ENCODE peak calls at places on chromosomes 3 and 15, in four cellular contexts. Y is cardiac muscle cell, R is left lung, M is dorsolateral prefrontal cortex. X is an unnamed sample.

GRCh38 chr3:155283092-155284056 is 10.1 kb downstream of the STRIT1 start:
- DNase-seq in Y (no peak), R (no peak), M (no peak), X (no peak)

GRCh38 chr15:55254916-55255679 is 34.5 kb downstream of the RAB27A start:
- DNase-seq in Y (no peak), R (no peak), M (no peak), X (no peak)

GRCh38 chr3:32384938-32385337 is 6.7 kb upstream of the CMTM7 start:
- DNase-seq in Y (no peak), M (no peak), R (no peak), X (no peak)

GRCh38 chr15:70111203-70112017 is 13.7 kb upstream of the TLE3 start:
- DNase-seq in M (peak; percentile 72), Y (peak; percentile 90), R (no peak), X (peak; percentile 45)

GRCh38 chr3:139117136-139117675 is 72.5 kb upstream of the PRR23C start:
- DNase-seq in M (no peak), Y (no peak), R (no peak), X (no peak)

GRCh38 chr3:187943677-187944390 is 198.6 kb upstream of the BCL6 start:
- DNase-seq in R (no peak), M (no peak), Y (no peak), X (no peak)

GRCh38 chr15:68418611-68419161 is 13.3 kb downstream of the ITGA11 start:
- DNase-seq in Y (no peak), M (no peak), R (no peak), X (peak; percentile 36)

GRCh38 chr15:99102332-99103235 is 2.3 kb upstream of the SYNM start:
- DNase-seq in Y (no peak), R (no peak), M (no peak), X (no peak)

GRCh38 chr3:198028718-198029117 is 68.7 kb downstream of the LMLN start:
- DNase-seq in M (no peak), R (no peak), Y (no peak), X (no peak)

GRCh38 chr3:183356920-183357319 is 71.5 kb downstream of the MCF2L2 start:
- DNase-seq in M (no peak), Y (no peak), R (no peak), X (no peak)

GRCh38 chr3:37627951-37628620 is 233.6 kb upstream of the CTDSPL start:
- DNase-seq in Y (no peak), R (no peak), M (no peak), X (no peak)

GRCh38 chr3:4852780-4853748 is 126.2 kb upstream of the BHLHE40 start:
- DNase-seq in Y (no peak), R (no peak), M (no peak), X (no peak)

GRCh38 chr3:53801319-53801718 is 44.9 kb downstream of the CHDH start:
- DNase-seq in M (no peak), R (no peak), Y (no peak), X (no peak)

GRCh38 chr3:46716461-46717441 is 918 bp downstream of the PRSS50 start:
- DNase-seq in M (peak; percentile 31), R (no peak), Y (no peak), X (no peak)

GRCh38 chr3:126896941-126897340 is 86.0 kb upstream of the PLXNA1 start:
- DNase-seq in Y (no peak), R (no peak), M (no peak), X (no peak)

GRCh38 chr3:173617490-173617889 is 219.9 kb downstream of the NLGN1 start:
- DNase-seq in R (peak; percentile 64), Y (peak; percentile 80), M (no peak), X (no peak)

GRCh38 chr3:67109651-67110204 is 111.6 kb downstream of the KBTBD8 start:
- DNase-seq in R (no peak), Y (peak; percentile 59), M (no peak), X (no peak)

GRCh38 chr3:98986073-98986472 is 84.6 kb upstream of the DCBLD2 start:
- DNase-seq in R (no peak), M (no peak), Y (peak; percentile 45), X (no peak)

GRCh38 chr3:88030200-88030599 is 28.6 kb downstream of the CGGBP1 start:
- DNase-seq in M (no peak), Y (no peak), R (no peak), X (no peak)

GRCh38 chr3:129723558-129724324 is 117.3 kb upstream of the PLXND1 start:
- DNase-seq in M (no peak), R (no peak), Y (peak; percentile 28), X (no peak)

GRCh38 chr15:58462547-58462946 is 30.8 kb downstream of the LIPC start:
- DNase-seq in R (peak; percentile 79), M (no peak), Y (no peak), X (no peak)

GRCh38 chr15:80768158-80768557 is 11.0 kb upstream of the CEMIP start:
- DNase-seq in M (no peak), R (no peak), Y (no peak), X (no peak)

GRCh38 chr3:16423947-16424673 is 89.4 kb downstream of the RFTN1 start:
- DNase-seq in Y (no peak), M (no peak), R (no peak), X (no peak)

GRCh38 chr15:58748787-58749531 is 548 bp downstream of the ADAM10 start:
- DNase-seq in R (peak; percentile 92), M (peak; percentile 57), Y (peak; percentile 77), X (peak; percentile 70)

GRCh38 chr3:52518723-52519444 is 14.8 kb downstream of the NT5DC2 start:
- DNase-seq in M (no peak), Y (no peak), R (peak; percentile 81), X (no peak)

GRCh38 chr15:64686130-64686735 is 89.2 kb downstream of the RBPMS2 start:
- DNase-seq in Y (peak; percentile 76), R (no peak), M (no peak), X (no peak)

GRCh38 chr15:90837052-90837621 is 31.3 kb upstream of the FURIN start:
- DNase-seq in R (no peak), M (no peak), Y (no peak), X (no peak)

GRCh38 chr15:44712108-44713005 is 1.0 kb downstream of the B2M start:
- DNase-seq in Y (no peak), M (no peak), R (peak; percentile 80), X (no peak)

GRCh38 chr15:99729920-99730319 is 3.3 kb downstream of the LYSMD4 start:
- DNase-seq in R (no peak), Y (peak; percentile 56), M (no peak), X (no peak)

GRCh38 chr3:78941587-78941986 is 826.2 kb downstream of the ROBO1 start:
- DNase-seq in M (no peak), R (no peak), Y (no peak), X (no peak)

GRCh38 chr3:75863130-75863529 is 77.8 kb upstream of the ZNF717 start:
- DNase-seq in R (no peak), M (no peak), Y (no peak), X (no peak)

GRCh38 chr15:91468861-91469260 is 368.8 kb downstream of the SV2B start:
- DNase-seq in Y (no peak), R (no peak), M (no peak), X (no peak)

GRCh38 chr15:51783967-51784366 is 32.6 kb downstream of the TMOD2 start:
- DNase-seq in M (no peak), Y (no peak), R (no peak), X (no peak)

GRCh38 chr15:43441316-43441715 is 51.6 kb downstream of the TP53BP1 start:
- DNase-seq in M (no peak), Y (no peak), R (no peak), X (no peak)

DNA sequence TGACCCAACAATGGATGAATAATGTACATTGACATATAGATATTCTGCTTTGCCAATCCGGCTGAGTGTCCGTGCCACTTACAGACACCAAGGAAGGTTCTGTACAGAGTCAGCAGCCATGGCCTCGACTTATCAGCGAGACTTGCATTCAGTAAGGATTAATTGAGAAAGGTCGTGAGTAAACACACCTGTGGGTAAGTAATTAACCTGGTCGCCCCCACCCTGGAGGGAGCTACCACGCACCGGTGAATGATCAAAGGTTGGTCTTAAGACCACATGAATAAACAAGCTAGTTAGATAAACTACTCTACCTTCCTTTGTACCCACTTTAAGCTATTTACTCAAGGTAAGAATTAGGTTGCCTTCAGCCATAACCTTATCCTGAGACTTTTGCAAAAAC is 66.5 kb upstream of the MFGE8 start:
- DNase-seq in M (no peak), R (no peak), Y (no peak), X (no peak)
- TF ChIP-seq CTCF in M (no peak), R (no peak), Y (no peak), X (no peak)

DNA sequence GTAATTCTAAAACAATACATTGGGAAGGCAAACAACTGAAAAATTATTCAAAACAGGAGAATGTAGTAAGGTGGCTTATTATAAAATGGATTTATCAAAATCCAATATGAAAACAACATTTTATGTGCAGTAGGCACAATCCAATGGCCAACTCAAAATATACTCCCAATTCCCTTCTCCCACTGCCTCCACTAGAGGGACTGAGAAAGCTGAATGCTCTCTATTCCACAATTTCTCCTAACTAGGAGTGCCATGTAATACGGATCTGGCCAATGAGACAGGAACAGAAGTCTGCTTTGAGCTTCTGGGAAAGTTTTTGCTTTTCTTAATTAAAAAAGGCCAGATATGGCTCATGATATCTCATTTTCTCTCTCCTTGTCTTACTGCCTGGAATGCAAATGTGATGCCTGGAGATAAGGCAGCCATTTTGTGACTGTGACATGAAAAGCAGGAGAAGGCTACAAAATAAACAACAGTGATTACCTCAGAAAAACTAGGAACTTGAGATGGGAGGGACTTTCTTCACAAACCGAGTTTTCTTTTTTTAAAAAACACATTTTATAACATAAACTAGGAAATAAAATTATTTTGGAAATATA is 18.8 kb upstream of the VGLL4 start:
- DNase-seq in Y (no peak), R (no peak), M (no peak), X (no peak)
- TF ChIP-seq CTCF in Y (peak; percentile 49), R (peak; percentile 14), M (no peak), X (peak; percentile 21)

GRCh38 chr3:120625199-120625598 is 29.1 kb downstream of the NDUFB4 start:
- DNase-seq in R (no peak), M (no peak), Y (no peak), X (no peak)

GRCh38 chr3:120623719-120624093 is 27.6 kb downstream of the NDUFB4 start:
- DNase-seq in M (no peak), Y (no peak), R (no peak), X (no peak)

GRCh38 chr3:120622457-120622856 is 26.3 kb downstream of the NDUFB4 start:
- DNase-seq in R (no peak), M (no peak), Y (no peak), X (no peak)

DNA sequence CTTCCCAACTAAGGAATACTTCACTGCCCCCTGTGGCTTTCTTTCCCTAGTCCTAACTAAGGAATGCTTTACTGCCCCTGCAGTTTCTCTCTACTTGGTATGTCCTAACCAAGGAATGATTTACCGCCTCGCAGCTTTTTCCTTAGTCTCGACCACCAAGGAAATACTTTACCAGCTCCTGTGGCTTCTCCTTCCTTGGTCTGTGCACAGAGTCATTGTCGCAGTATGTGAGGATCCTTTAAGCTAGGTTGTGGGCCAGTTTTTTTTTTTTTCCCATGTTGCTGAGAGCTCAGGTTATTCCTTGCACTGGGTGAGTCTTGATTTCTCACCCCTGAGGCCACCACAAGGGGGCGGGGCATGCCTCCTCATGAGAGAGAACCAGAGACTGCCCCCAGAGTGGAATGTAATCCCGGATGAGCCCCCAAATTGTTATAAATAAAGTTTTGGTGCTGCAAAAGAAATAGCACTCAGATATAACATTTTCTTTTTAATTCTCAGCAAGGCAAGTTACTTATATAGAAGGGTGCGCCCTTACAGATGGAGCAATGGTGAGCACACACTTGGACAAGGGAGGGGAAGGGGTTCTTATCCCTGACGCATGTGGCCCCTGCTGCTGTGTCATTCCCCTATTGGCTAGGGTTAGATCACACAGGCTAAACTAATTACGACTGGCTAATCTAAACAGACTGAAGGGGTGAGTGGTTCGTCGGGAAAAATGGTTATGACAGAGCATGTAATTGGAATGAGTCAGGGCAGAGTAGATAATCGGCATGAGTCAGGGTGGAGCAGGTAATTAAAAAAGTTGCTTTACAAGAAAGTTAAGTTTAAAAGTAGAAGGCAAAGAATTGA is 27.0 kb downstream of the NDUFB4 start:
- DNase-seq in Y (no peak), M (no peak), R (peak; percentile 34), X (no peak)
- TF ChIP-seq CTCF in Y (no peak), M (no peak), R (no peak), X (no peak)

GRCh38 chr3:158918008-158918407 is 116.2 kb downstream of the MFSD1 start:
- DNase-seq in Y (peak; percentile 63), M (no peak), R (no peak), X (peak; percentile 51)
- TF ChIP-seq CTCF in Y (peak; percentile 75), M (peak; percentile 73), R (peak; percentile 48), X (peak; percentile 14)